ENCODE peak calls at places on chromosomes 11 and 22, in nine cellular contexts. F, D, Z, C, X, P, W, E and T are unnamed samples.

GRCh38 chr22:35299217-35299716 is 427 bp upstream of the TOM1 start:
- DNase-seq in F (no peak), D (peak; percentile 28), Z (peak; percentile 60), C (no peak), X (no peak), P (no peak), W (no peak), E (peak; percentile 57), T (no peak)

GRCh38 chr11:122422707-122423106 is 232.8 kb upstream of the UBASH3B start:
- DNase-seq in F (no peak), D (peak; percentile 72), Z (no peak), C (no peak), X (no peak), P (peak; percentile 77), W (no peak), E (no peak), T (no peak)

GRCh38 chr22:45163074-45163416 is 680 bp upstream of the NUP50 start:
- DNase-seq in F (no peak), D (peak; percentile 49), Z (peak; percentile 57), C (peak; percentile 20), X (peak; percentile 58), P (peak; percentile 32), W (no peak), E (peak; percentile 52), T (no peak)

GRCh38 chr11:1310772-1311468 is 1.5 kb upstream of the TOLLIP start:
- DNase-seq in F (no peak), D (no peak), Z (no peak), C (no peak), X (no peak), P (no peak), W (no peak), E (peak; percentile 61), T (peak; percentile 76)

GRCh38 chr22:50089231-50090140 is at the start of gene MOV10L1:
- DNase-seq in F (no peak), D (peak; percentile 34), Z (peak; percentile 67), C (peak; percentile 62), X (no peak), P (no peak), W (no peak), E (no peak), T (no peak)

GRCh38 chr11:64062185-64063039 is 26.7 kb downstream of the FLRT1 start:
- DNase-seq in F (no peak), D (no peak), Z (no peak), C (no peak), X (no peak), P (no peak), W (no peak), E (no peak), T (no peak)

GRCh38 chr11:64242920-64243854 is 2.3 kb downstream of the FKBP2 start:
- DNase-seq in F (no peak), D (no peak), Z (no peak), C (no peak), X (no peak), P (no peak), W (no peak), E (no peak), T (no peak)

GRCh38 chr11:47980907-47981621 is 705 bp downstream of the PTPRJ start:
- DNase-seq in F (peak; percentile 35), D (peak; percentile 50), Z (peak; percentile 93), C (peak; percentile 58), X (no peak), P (peak; percentile 34), W (no peak), E (peak; percentile 67), T (peak; percentile 67)

GRCh38 chr22:48649031-48649430 is 1178.6 kb downstream of the BRD1 start:
- DNase-seq in F (no peak), D (no peak), Z (no peak), C (no peak), X (no peak), P (no peak), W (no peak), E (no peak), T (no peak)

GRCh38 chr22:48651981-48652538 is 1175.6 kb downstream of the BRD1 start:
- DNase-seq in F (no peak), D (peak; percentile 27), Z (no peak), C (no peak), X (no peak), P (no peak), W (no peak), E (no peak), T (no peak)

GRCh38 chr22:48651036-48651890 is 1176.4 kb downstream of the BRD1 start:
- DNase-seq in F (no peak), D (no peak), Z (no peak), C (no peak), X (no peak), P (no peak), W (no peak), E (no peak), T (no peak)

GRCh38 chr22:48649466-48649865 is 1178.2 kb downstream of the BRD1 start:
- DNase-seq in F (no peak), D (no peak), Z (no peak), C (no peak), X (no peak), P (no peak), W (no peak), E (no peak), T (no peak)

DNA sequence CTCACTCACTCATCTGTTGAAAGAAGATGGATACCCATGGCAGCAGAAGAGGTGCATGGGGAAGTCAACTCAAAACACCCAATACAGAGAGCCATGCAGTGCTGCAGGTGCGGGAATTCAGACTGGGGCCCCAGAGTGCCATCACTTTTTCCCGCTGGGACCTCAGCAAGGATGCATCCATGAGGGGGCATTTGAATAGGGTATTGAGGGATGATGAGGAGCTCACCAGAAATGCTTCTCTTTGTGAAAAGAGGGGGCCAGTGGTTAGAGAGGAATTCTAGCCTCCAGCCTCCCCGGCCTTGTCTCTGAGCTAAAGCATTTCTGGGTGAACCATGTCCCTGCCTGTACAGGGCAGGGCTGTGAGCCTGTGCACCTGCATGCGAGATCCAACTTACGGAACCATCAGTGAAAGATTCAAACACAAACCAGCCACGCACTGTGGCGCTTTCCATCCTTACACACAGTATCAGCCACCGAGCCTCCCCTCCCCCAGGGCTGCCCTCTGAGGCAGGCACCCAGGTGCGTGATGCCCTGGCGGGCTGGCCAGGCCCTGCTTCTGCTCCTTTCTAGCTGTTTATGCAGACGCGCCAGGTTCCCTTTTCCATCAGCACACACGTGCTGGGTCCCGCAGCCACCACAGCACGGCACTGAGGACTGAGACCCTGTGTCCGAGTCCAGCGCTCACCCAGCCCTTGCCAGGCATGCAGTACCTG is 1177.2 kb downstream of the BRD1 start:
- DNase-seq in F (no peak), D (no peak), Z (no peak), C (no peak), X (no peak), P (no peak), W (no peak), E (no peak), T (no peak)
- H3K4me1 ChIP-seq in F (no peaks in the 10 kb centered on the region), D (no peaks in the 10 kb centered on the region), Z (no peaks in the 10 kb centered on the region), C (no peaks in the 10 kb centered on the region), X (no peaks in the 10 kb centered on the region), P (no peaks in the 10 kb centered on the region), W (no peaks in the 10 kb centered on the region), E (no peaks in the 10 kb centered on the region), T (no peaks in the 10 kb centered on the region)

DNA sequence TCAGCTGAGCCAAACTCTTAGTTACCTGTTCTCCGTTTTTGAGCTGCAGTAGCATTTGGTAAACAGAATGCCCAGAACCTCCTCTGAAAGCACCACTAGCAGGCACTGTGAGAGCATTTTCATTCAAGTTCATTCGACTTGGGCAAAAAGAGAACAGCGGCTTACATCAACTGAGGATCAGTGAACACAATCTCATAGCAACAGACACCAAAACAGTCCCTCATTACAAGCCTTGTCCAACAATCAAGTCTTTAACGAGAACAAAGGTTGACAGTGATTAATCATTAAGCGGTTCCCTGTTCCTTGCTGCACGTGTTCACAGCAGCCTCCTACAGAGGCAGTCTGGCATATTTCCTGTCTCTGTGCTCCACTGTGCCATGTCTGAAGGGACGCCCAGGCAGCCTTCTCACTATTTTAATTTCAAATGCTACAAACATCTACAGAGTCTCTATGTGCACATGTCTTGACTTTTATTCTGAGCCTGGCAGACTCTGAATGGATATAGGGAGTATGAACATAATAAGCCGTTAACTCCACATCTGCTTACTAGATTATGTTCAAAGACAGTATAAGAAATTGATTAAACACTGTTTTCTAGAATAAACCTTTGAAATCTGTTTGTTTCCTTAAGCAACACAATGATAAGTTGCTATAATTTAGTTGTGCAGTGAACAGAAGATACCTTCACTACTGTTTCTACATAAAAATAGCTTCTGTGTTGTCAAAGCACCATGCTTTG is 88.3 kb upstream of the MTMR2 start:
- DNase-seq in F (no peak), D (peak; percentile 85), Z (peak; percentile 59), C (no peak), X (peak; percentile 65), P (peak; percentile 87), W (peak; percentile 42), E (peak; percentile 88), T (peak; percentile 62)
- TF ChIP-seq CTCF in F (peak; percentile 54), D (peak; percentile 75), Z (peak; percentile 76), C (peak; percentile 51), X (peak; percentile 21), P (peak; percentile 67), W (peak; percentile 52), E (peak; percentile 86), T (peak; percentile 38)

DNA sequence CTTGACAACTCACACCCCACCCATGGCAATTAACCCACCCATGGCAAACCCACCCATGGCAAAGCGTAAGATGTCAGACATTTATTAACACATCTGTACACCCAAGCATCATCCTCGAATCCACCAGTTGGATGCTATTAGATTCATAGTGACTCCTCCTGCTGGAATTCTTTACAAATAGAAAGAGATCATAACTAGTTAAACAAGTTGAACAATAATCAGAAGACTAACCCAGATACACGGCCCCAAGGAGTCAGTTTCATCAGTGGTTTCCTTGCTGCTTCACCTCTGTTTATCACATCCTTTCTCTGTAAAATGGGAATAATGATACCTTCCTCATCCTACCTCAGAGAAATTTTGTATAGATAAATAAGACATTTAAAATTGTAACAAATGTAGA is 5.1 kb downstream of the GTPBP1 start:
- DNase-seq in F (no peak), D (no peak), Z (no peak), C (no peak), X (peak; percentile 70), P (no peak), W (no peak), E (no peak), T (no peak)
- H3K4me1 ChIP-seq in F (peaks cover 91% of the 10 kb centered on the region), D (peaks cover 7% of the 10 kb centered on the region), Z (no peaks in the 10 kb centered on the region), C (peaks cover 47% of the 10 kb centered on the region), X (peaks cover 42% of the 10 kb centered on the region), P (peaks cover 13% of the 10 kb centered on the region), W (peaks cover 11% of the 10 kb centered on the region), E (peaks cover 34% of the 10 kb centered on the region), T (peaks cover 9% of the 10 kb centered on the region)

GRCh38 chr11:111834432-111835163 is 36.8 kb downstream of the ALG9 start:
- DNase-seq in F (no peak), D (no peak), Z (no peak), C (no peak), X (no peak), P (no peak), W (no peak), E (no peak), T (no peak)

GRCh38 chr11:111835665-111836064 is 35.7 kb downstream of the ALG9 start:
- DNase-seq in F (no peak), D (no peak), Z (no peak), C (no peak), X (no peak), P (no peak), W (no peak), E (no peak), T (no peak)

GRCh38 chr11:111836162-111836561 is 35.2 kb downstream of the ALG9 start:
- DNase-seq in F (no peak), D (no peak), Z (no peak), C (no peak), X (no peak), P (no peak), W (no peak), E (no peak), T (no peak)

GRCh38 chr11:111836766-111837165 is 34.6 kb downstream of the ALG9 start:
- DNase-seq in F (no peak), D (peak; percentile 36), Z (no peak), C (no peak), X (no peak), P (no peak), W (no peak), E (no peak), T (no peak)

DNA sequence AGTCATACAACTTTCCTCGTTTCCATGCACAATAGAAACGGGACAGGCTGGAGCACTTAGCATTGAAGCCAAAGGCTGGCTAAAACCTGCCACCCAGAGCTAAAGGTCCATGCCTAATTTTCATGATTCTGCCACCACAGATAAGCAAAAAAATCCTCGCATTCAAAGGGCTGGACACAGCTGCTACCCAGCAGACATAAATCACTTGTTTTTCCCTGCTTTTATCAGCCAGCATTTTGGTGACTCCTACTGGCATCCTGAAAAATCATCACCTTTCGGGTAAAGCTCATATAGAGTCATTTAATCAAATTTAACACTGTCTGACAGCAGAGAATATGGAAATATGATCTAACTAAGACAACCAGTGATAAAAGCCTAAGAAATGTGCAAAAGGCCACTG is 37.9 kb downstream of the ALG9 start:
- DNase-seq in F (no peak), D (no peak), Z (no peak), C (no peak), X (no peak), P (no peak), W (no peak), E (no peak), T (no peak)
- TF ChIP-seq CTCF in F (peak; percentile 44), D (no peak), Z (peak; percentile 33), C (no peak), X (no peak), P (no peak), W (no peak), E (peak; percentile 21), T (peak; percentile 42)